ENCODE peak calls at places on chromosomes 1 and 21, in six cellular contexts. I, O, B, M, R and A are unnamed samples.
A peak's percentile ranks its signal among the peaks of the same experiment; 100 is the strongest.

GRCh38 chr21:34843562-34843961 is 174.8 kb downstream of the CLIC6 start:
- DNase-seq in R (no peak), M (no peak), I (no peak), B (no peak), O (no peak), A (no peak)

GRCh38 chr1:89143484-89143883 is 17.6 kb upstream of the GBP2 start:
- DNase-seq in O (no peak), R (no peak), B (no peak), I (no peak), M (no peak), A (no peak)

GRCh38 chr1:9201421-9202239 is 32.9 kb upstream of the H6PD start:
- DNase-seq in B (peak; percentile 82), M (no peak), R (no peak), O (peak; percentile 65), I (peak; percentile 85), A (peak; percentile 24)

GRCh38 chr21:46622226-46622625 is 13.2 kb upstream of the PRMT2 start:
- DNase-seq in O (no peak), R (no peak), M (no peak), B (no peak), I (no peak), A (peak; percentile 49)

GRCh38 chr1:167427843-167428242 is 90.5 kb downstream of the CD247 start:
- DNase-seq in M (no peak), I (peak; percentile 9), B (peak; percentile 4), R (no peak), O (peak; percentile 52), A (no peak)

GRCh38 chr1:119737040-119737682 is 25.4 kb downstream of the PHGDH start:
- DNase-seq in M (no peak), R (no peak), O (peak; percentile 73), B (no peak), I (peak; percentile 24), A (no peak)

GRCh38 chr1:152954436-152954835 is 7.4 kb downstream of the SPRR5 start:
- DNase-seq in M (no peak), I (no peak), O (no peak), B (no peak), R (no peak), A (no peak)

GRCh38 chr1:230591676-230592075 is 50.6 kb upstream of the COG2 start:
- DNase-seq in O (no peak), M (no peak), B (no peak), R (no peak), I (no peak), A (no peak)

GRCh38 chr1:111270781-111271463 is 19.7 kb upstream of the CHIA start:
- DNase-seq in M (no peak), O (no peak), B (no peak), R (peak; percentile 21), I (no peak), A (peak; percentile 15)

GRCh38 chr1:75908717-75909152 is 23.5 kb downstream of the ASB17 start:
- DNase-seq in O (peak; percentile 71), B (peak; percentile 21), R (no peak), M (no peak), I (peak; percentile 45), A (no peak)

GRCh38 chr1:2859881-2860430 is 58.5 kb upstream of the TTC34 start:
- DNase-seq in B (no peak), R (no peak), I (no peak), M (no peak), O (no peak), A (no peak)

GRCh38 chr21:42417533-42417932 is 13.8 kb downstream of the UBASH3A start:
- DNase-seq in I (no peak), B (no peak), O (no peak), R (no peak), M (no peak), A (peak; percentile 76)

GRCh38 chr1:72357411-72357810 is 75.1 kb upstream of the NEGR1 start:
- DNase-seq in M (no peak), R (no peak), B (peak; percentile 69), O (peak; percentile 53), I (peak; percentile 79), A (no peak)

GRCh38 chr1:45954401-45954847 is 151.0 kb downstream of the MAST2 start:
- DNase-seq in I (peak; percentile 86), O (peak; percentile 58), B (peak; percentile 75), R (no peak), M (no peak), A (no peak)

GRCh38 chr1:50783286-50783685 is 176.8 kb downstream of the FAF1 start:
- DNase-seq in R (no peak), I (peak; percentile 46), M (no peak), B (no peak), O (no peak), A (no peak)

GRCh38 chr1:147111381-147112130 is 60.7 kb downstream of the PRKAB2 start:
- DNase-seq in B (no peak), R (no peak), O (no peak), I (no peak), M (no peak), A (no peak)

GRCh38 chr1:201608635-201609395 is 69.9 kb downstream of the NAV1 start:
- DNase-seq in I (peak; percentile 82), B (peak; percentile 65), R (no peak), M (no peak), O (peak; percentile 23), A (no peak)

GRCh38 chr1:84145051-84145450 is 980 bp downstream of the PRKACB start:
- DNase-seq in M (no peak), I (no peak), O (no peak), R (no peak), B (no peak), A (peak; percentile 39)

GRCh38 chr21:38351961-38352521 is 95.2 kb downstream of the KCNJ15 start:
- DNase-seq in O (peak; percentile 76), B (peak; percentile 91), I (peak; percentile 84), R (no peak), M (no peak), A (no peak)

GRCh38 chr1:14476170-14476955 is 122.1 kb upstream of the KAZN start:
- DNase-seq in M (no peak), R (no peak), B (peak; percentile 66), I (no peak), O (no peak), A (no peak)

GRCh38 chr1:32074841-32075240 is 2.1 kb downstream of the TMEM39B start:
- DNase-seq in R (no peak), I (no peak), B (no peak), O (no peak), M (no peak), A (no peak)

GRCh38 chr21:26506951-26507350 is 66.1 kb downstream of the CYYR1 start:
- DNase-seq in R (no peak), I (peak; percentile 50), O (peak; percentile 18), M (no peak), B (peak; percentile 72), A (no peak)

GRCh38 chr1:36442337-36442736 is 7.9 kb downstream of the OSCP1 start:
- DNase-seq in O (no peak), B (no peak), R (no peak), M (no peak), I (no peak), A (no peak)

GRCh38 chr1:180881806-180882509 is 30.7 kb upstream of the KIAA1614 start:
- DNase-seq in R (no peak), B (peak; percentile 63), I (peak; percentile 67), O (peak; percentile 69), M (no peak), A (no peak)

GRCh38 chr21:45091540-45092322 is 17.4 kb downstream of the ADARB1 start:
- DNase-seq in R (no peak), I (no peak), M (no peak), B (peak; percentile 23), O (no peak), A (no peak)

GRCh38 chr1:85048296-85049064 is at the start of gene MCOLN3:
- DNase-seq in R (peak; percentile 61), M (no peak), B (no peak), O (no peak), I (no peak), A (peak; percentile 54)

GRCh38 chr1:224133741-224134299 is 19.9 kb downstream of the FBXO28 start:
- DNase-seq in M (no peak), I (no peak), O (no peak), B (no peak), R (no peak), A (no peak)

GRCh38 chr1:7299329-7299799 is 471.7 kb upstream of the VAMP3 start:
- DNase-seq in O (peak; percentile 93), B (peak; percentile 93), M (no peak), I (peak; percentile 96), R (no peak), A (no peak)

GRCh38 chr21:17388226-17388625 is 124.6 kb upstream of the CXADR start:
- DNase-seq in I (no peak), M (no peak), O (no peak), B (no peak), R (no peak), A (no peak)

GRCh38 chr1:17629460-17629859 is 90.0 kb downstream of the ARHGEF10L start:
- DNase-seq in B (no peak), O (no peak), I (no peak), M (no peak), R (no peak), A (peak; percentile 7)
- TF ChIP-seq CTCF in B (peak; percentile 9), O (no peak), I (no peak), M (no peak), R (no peak), A (no peak)

GRCh38 chr1:241985787-241986186 is 13.1 kb downstream of the MAP1LC3C start:
- DNase-seq in M (peak; percentile 58), O (peak; percentile 45), R (no peak), B (peak; percentile 46), I (peak; percentile 68), A (peak; percentile 34)
- TF ChIP-seq CTCF in M (peak; percentile 55), O (peak; percentile 55), R (peak; percentile 19), B (peak; percentile 74), I (peak; percentile 74), A (no peak)

DNA sequence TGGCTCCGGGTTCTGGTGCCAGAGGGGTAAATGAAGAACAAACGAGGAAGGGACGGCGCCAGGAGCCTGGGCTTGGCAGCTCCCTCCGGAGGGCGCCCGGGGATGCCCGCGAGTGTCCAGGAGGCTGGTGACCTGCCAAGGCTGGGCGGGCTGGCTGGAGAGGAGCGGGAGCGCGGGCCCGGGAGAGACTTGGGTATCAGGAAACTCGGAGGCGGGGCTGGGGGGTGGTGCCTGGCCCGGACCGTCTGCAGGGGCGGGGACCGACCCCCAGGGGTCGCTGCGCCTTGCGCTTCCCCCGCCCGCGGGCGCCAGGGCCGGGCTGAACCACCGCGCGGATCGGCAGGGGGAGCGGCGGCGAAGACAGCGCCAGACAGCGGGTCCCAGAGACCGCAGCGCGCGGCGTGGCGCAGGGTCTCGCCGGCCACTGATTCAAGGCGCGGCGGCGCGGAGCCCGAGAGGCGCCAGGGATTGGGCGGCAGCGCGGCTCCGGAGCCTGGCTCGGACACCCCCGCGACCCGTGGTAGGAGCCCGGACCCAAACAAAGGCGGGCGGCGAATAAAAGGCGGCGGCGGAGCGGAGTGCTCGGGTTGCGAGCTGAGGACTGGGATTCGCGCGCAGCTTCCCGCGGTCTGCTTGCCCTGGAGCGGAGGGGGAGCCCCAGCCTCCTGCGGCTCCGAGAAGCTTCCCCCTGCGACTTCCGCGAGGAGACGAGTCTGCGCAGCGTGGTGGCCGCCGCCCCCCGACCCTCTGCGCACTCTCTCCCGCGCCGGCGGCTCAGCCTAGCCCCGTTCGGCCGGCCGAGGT is at the start of gene DISP3:
- DNase-seq in I (peak; percentile 25), O (peak; percentile 46), R (peak; percentile 96), M (peak; percentile 64), B (peak; percentile 21), A (peak; percentile 88)
- TF ChIP-seq CTCF in I (peak; percentile 30), O (peak; percentile 18), R (peak; percentile 78), M (peak; percentile 52), B (peak; percentile 27), A (peak; percentile 92)

DNA sequence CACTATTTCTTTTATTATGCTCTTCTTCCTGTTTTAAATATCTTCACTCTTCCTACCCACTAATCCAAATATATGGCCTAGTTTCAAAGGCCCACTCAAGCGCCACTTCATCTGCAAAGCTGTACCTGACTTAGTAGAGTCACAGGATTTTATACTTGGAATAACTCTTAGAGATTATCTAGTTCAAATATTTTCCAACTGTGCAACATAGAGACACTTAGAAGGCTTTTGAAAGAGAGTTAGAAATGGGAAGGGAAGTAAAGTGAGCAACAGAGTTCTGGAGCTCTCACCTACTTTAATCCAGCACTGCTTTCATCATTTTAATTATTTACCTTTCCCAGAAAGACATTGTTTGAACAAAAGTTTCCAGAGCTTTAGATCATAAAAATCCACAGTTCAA is 97.1 kb upstream of the LYPLAL1 start:
- DNase-seq in I (no peak), M (no peak), B (no peak), O (no peak), R (no peak), A (no peak)
- TF ChIP-seq CTCF in I (no peak), M (no peak), B (no peak), O (no peak), R (no peak), A (no peak)